ENCODE peak calls at places on chromosomes 2 and 18, in six cellular contexts. V, S, H, F, C and W are unnamed samples.

GRCh38 chr2:204453730-204454167 is 91.5 kb upstream of the PARD3B start:
- DNase-seq in S (no peak), F (no peak), V (no peak), C (no peak), H (no peak), W (no peak)

GRCh38 chr2:9200634-9201015 is 6.0 kb upstream of the ASAP2 start:
- DNase-seq in F (no peak), C (no peak), V (no peak), S (no peak), H (no peak), W (no peak)

GRCh38 chr2:12192762-12193161 is 446.3 kb downstream of the LPIN1 start:
- DNase-seq in S (no peak), C (no peak), F (no peak), H (no peak), V (peak), W (no peak)

GRCh38 chr2:234444888-234445287 is 52.0 kb downstream of the ARL4C start:
- DNase-seq in F (no peak), C (peak), H (no peak), S (no peak), V (peak), W (peak)

GRCh38 chr2:75173746-75174145 is 25.6 kb downstream of the TACR1 start:
- DNase-seq in S (no peak), C (no peak), V (no peak), F (no peak), H (no peak), W (no peak)

GRCh38 chr2:46674451-46674850 is 195.1 kb downstream of the TMEM247 start:
- DNase-seq in C (no peak), H (no peak), S (no peak), V (no peak), F (no peak), W (no peak)

GRCh38 chr2:142874293-142874814 is 3.1 kb upstream of the KYNU start:
- DNase-seq in V (no peak), H (no peak), C (peak), F (no peak), S (no peak), W (no peak)

GRCh38 chr2:177489719-177490301 is 97.2 kb downstream of the AGPS start:
- DNase-seq in V (no peak), F (no peak), S (no peak), C (peak), H (no peak), W (no peak)

GRCh38 chr18:76149284-76149683 is 345.8 kb downstream of the ZNF516 start:
- DNase-seq in V (no peak), F (no peak), S (no peak), C (no peak), H (no peak), W (no peak)

GRCh38 chr2:176685908-176686307 is 416.7 kb downstream of the MTX2 start:
- DNase-seq in S (no peak), F (no peak), V (no peak), H (no peak), C (no peak), W (no peak)